ENCODE peak calls at places on chromosomes 16 and 17, in ten cellular contexts. One of them, this sample, is unnamed. For H3K4me1, the result is how much of the 10 kb centered on the place peaks cover.

GRCh38 chr17:79623786-79624657 is 13.2 kb upstream of the RBFOX3 start:
- DNase-seq in keratinocyte: no peak
- DNase-seq in CD8-positive, alpha-beta memory T cell: no peak
- DNase-seq in A549: no peak
- DNase-seq in stomach: no peak
- DNase-seq in psoas muscle: peak
- DNase-seq in CD4-positive, CD25-positive, alpha-beta regulatory T cell: no peak
- DNase-seq in left ventricle myocardium inferior: peak
- DNase-seq in hepatocyte: no peak
- DNase-seq in fibroblast of lung: no peak
- DNase-seq in this sample: no peak

GRCh38 chr17:66906321-66907278 is 57.9 kb upstream of the CACNG4 start:
- DNase-seq in keratinocyte: no peak
- DNase-seq in stomach: peak
- DNase-seq in CD8-positive, alpha-beta memory T cell: peak
- DNase-seq in left ventricle myocardium inferior: peak
- DNase-seq in A549: peak
- DNase-seq in fibroblast of lung: peak
- DNase-seq in hepatocyte: peak
- DNase-seq in CD4-positive, CD25-positive, alpha-beta regulatory T cell: peak
- DNase-seq in psoas muscle: peak
- DNase-seq in this sample: peak

GRCh38 chr16:2874584-2875362 is 8.2 kb upstream of the FLYWCH2 start:
- DNase-seq in fibroblast of lung: peak
- DNase-seq in keratinocyte: no peak
- DNase-seq in psoas muscle: peak
- DNase-seq in A549: peak
- DNase-seq in left ventricle myocardium inferior: peak
- DNase-seq in stomach: peak
- DNase-seq in CD8-positive, alpha-beta memory T cell: peak
- DNase-seq in hepatocyte: peak
- DNase-seq in CD4-positive, CD25-positive, alpha-beta regulatory T cell: peak
- DNase-seq in this sample: peak

GRCh38 chr17:37051839-37052238 is 103.1 kb downstream of the AATF start:
- DNase-seq in CD4-positive, CD25-positive, alpha-beta regulatory T cell: no peak
- DNase-seq in A549: no peak
- DNase-seq in CD8-positive, alpha-beta memory T cell: no peak
- DNase-seq in left ventricle myocardium inferior: no peak
- DNase-seq in fibroblast of lung: no peak
- DNase-seq in stomach: no peak
- DNase-seq in hepatocyte: peak
- DNase-seq in psoas muscle: no peak
- DNase-seq in keratinocyte: no peak
- DNase-seq in this sample: no peak

GRCh38 chr17:45092932-45093430 is 31.9 kb downstream of the NMT1 start:
- DNase-seq in CD8-positive, alpha-beta memory T cell: no peak
- DNase-seq in psoas muscle: peak
- DNase-seq in A549: peak
- DNase-seq in hepatocyte: peak
- DNase-seq in fibroblast of lung: peak
- DNase-seq in CD4-positive, CD25-positive, alpha-beta regulatory T cell: no peak
- DNase-seq in keratinocyte: peak
- DNase-seq in stomach: peak
- DNase-seq in left ventricle myocardium inferior: peak
- DNase-seq in this sample: peak

GRCh38 chr17:81814748-81815645 is 11.0 kb downstream of the GCGR start:
- DNase-seq in left ventricle myocardium inferior: no peak
- DNase-seq in stomach: no peak
- DNase-seq in CD4-positive, CD25-positive, alpha-beta regulatory T cell: no peak
- DNase-seq in psoas muscle: no peak
- DNase-seq in CD8-positive, alpha-beta memory T cell: no peak
- DNase-seq in keratinocyte: no peak
- DNase-seq in A549: no peak
- DNase-seq in fibroblast of lung: no peak
- DNase-seq in hepatocyte: peak
- DNase-seq in this sample: peak

GRCh38 chr17:45248132-45248936 is 13.6 kb downstream of the SPATA32 start:
- DNase-seq in keratinocyte: no peak
- DNase-seq in CD8-positive, alpha-beta memory T cell: peak
- DNase-seq in psoas muscle: no peak
- DNase-seq in hepatocyte: peak
- DNase-seq in left ventricle myocardium inferior: no peak
- DNase-seq in A549: peak
- DNase-seq in stomach: peak
- DNase-seq in fibroblast of lung: no peak
- DNase-seq in CD4-positive, CD25-positive, alpha-beta regulatory T cell: peak
- DNase-seq in this sample: peak

GRCh38 chr17:42520540-42520951 is 15.5 kb upstream of the NAGLU start:
- DNase-seq in hepatocyte: no peak
- DNase-seq in A549: no peak
- DNase-seq in psoas muscle: no peak
- DNase-seq in keratinocyte: no peak
- DNase-seq in left ventricle myocardium inferior: no peak
- DNase-seq in fibroblast of lung: no peak
- DNase-seq in stomach: no peak
- DNase-seq in CD4-positive, CD25-positive, alpha-beta regulatory T cell: peak
- DNase-seq in CD8-positive, alpha-beta memory T cell: no peak
- DNase-seq in this sample: no peak

GRCh38 chr17:1951920-1952319 is 73.2 kb downstream of the RTN4RL1 start:
- DNase-seq in fibroblast of lung: no peak
- DNase-seq in keratinocyte: no peak
- DNase-seq in stomach: no peak
- DNase-seq in psoas muscle: no peak
- DNase-seq in hepatocyte: no peak
- DNase-seq in A549: peak
- DNase-seq in CD4-positive, CD25-positive, alpha-beta regulatory T cell: no peak
- DNase-seq in CD8-positive, alpha-beta memory T cell: no peak
- DNase-seq in left ventricle myocardium inferior: no peak
- DNase-seq in this sample: no peak

GRCh38 chr17:4584125-4584834 is at the start of gene SMTNL2:
- DNase-seq in left ventricle myocardium inferior: peak
- DNase-seq in keratinocyte: no peak
- DNase-seq in stomach: no peak
- DNase-seq in CD8-positive, alpha-beta memory T cell: no peak
- DNase-seq in psoas muscle: peak
- DNase-seq in hepatocyte: peak
- DNase-seq in CD4-positive, CD25-positive, alpha-beta regulatory T cell: no peak
- DNase-seq in A549: no peak
- DNase-seq in fibroblast of lung: no peak
- DNase-seq in this sample: no peak
- H3K4me1 ChIP-seq in left ventricle myocardium inferior: half or more
- H3K4me1 ChIP-seq in keratinocyte: under half
- H3K4me1 ChIP-seq in stomach: under half
- H3K4me1 ChIP-seq in CD8-positive, alpha-beta memory T cell: under half
- H3K4me1 ChIP-seq in psoas muscle: under half
- H3K4me1 ChIP-seq in hepatocyte: under half
- H3K4me1 ChIP-seq in CD4-positive, CD25-positive, alpha-beta regulatory T cell: under half
- H3K4me1 ChIP-seq in A549: under half
- H3K4me1 ChIP-seq in fibroblast of lung: under half
- H3K4me1 ChIP-seq in this sample: under half

DNA sequence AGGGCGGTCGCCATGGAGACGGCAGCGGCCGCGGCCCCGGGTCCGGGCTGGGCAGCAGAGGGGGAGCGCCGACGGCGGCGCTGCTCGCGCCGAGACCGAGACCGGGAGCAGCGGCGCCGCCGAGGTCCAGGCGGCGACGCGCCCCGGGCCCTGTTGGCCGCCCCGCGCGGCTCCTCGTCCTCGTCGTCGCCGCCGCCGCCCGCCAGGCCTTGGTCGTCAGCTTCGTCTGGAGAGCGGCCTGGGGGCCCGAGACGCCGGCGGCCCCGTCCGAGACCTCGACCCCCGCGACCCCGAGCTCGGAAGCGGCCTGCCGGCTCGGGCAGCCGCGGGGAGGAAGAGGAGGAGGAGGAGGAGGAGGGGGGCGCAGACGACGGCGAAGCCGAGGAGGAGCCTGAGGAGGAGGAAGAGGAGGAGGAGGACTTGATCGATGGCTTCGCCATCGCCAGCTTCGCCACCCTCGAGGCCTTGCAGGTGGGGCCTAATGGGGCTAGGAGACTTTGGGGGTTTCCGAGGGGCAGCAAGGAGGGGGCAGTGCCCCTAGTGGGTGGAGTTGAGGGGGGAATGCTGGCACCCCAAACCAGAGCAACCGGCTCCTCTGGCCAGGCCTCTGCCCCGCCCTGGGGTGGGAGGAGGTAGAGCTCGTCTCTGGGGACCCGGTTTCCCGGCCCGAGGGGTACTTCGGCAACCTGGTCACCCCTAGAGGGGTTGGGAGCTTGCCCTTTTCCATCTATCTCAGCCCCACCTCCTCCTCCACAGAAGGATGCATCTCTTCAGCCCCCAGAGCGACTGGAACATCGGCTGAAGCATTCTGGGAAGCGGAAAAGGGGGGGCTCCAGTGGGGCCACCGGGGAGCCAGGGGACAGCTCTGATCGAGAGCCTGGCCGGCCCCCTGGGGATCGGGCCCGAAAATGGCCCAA is 1.5 kb downstream of the FBRS start:
- DNase-seq in A549: no peak
- DNase-seq in stomach: no peak
- DNase-seq in left ventricle myocardium inferior: no peak
- DNase-seq in CD4-positive, CD25-positive, alpha-beta regulatory T cell: peak
- DNase-seq in CD8-positive, alpha-beta memory T cell: peak
- DNase-seq in keratinocyte: no peak
- DNase-seq in psoas muscle: peak
- DNase-seq in hepatocyte: no peak
- DNase-seq in fibroblast of lung: peak
- DNase-seq in this sample: peak
- H3K4me1 ChIP-seq in A549: under half
- H3K4me1 ChIP-seq in stomach: under half
- H3K4me1 ChIP-seq in left ventricle myocardium inferior: half or more
- H3K4me1 ChIP-seq in CD4-positive, CD25-positive, alpha-beta regulatory T cell: half or more
- H3K4me1 ChIP-seq in CD8-positive, alpha-beta memory T cell: half or more
- H3K4me1 ChIP-seq in keratinocyte: under half
- H3K4me1 ChIP-seq in psoas muscle: under half
- H3K4me1 ChIP-seq in hepatocyte: under half
- H3K4me1 ChIP-seq in fibroblast of lung: under half
- H3K4me1 ChIP-seq in this sample: under half

GRCh38 chr16:10949424-10949970 is 5.1 kb downstream of the CLEC16A start:
- DNase-seq in CD4-positive, CD25-positive, alpha-beta regulatory T cell: peak
- DNase-seq in hepatocyte: no peak
- DNase-seq in psoas muscle: no peak
- DNase-seq in left ventricle myocardium inferior: no peak
- DNase-seq in stomach: no peak
- DNase-seq in A549: peak
- DNase-seq in CD8-positive, alpha-beta memory T cell: no peak
- DNase-seq in keratinocyte: no peak
- DNase-seq in fibroblast of lung: no peak
- DNase-seq in this sample: peak
- H3K4me1 ChIP-seq in CD4-positive, CD25-positive, alpha-beta regulatory T cell: under half
- H3K4me1 ChIP-seq in hepatocyte: under half
- H3K4me1 ChIP-seq in psoas muscle: under half
- H3K4me1 ChIP-seq in left ventricle myocardium inferior: half or more
- H3K4me1 ChIP-seq in stomach: under half
- H3K4me1 ChIP-seq in A549: under half
- H3K4me1 ChIP-seq in CD8-positive, alpha-beta memory T cell: under half
- H3K4me1 ChIP-seq in keratinocyte: under half
- H3K4me1 ChIP-seq in fibroblast of lung: under half
- H3K4me1 ChIP-seq in this sample: under half

GRCh38 chr17:9021985-9022552 is 759 bp downstream of the NTN1 start:
- DNase-seq in fibroblast of lung: peak
- DNase-seq in CD8-positive, alpha-beta memory T cell: no peak
- DNase-seq in CD4-positive, CD25-positive, alpha-beta regulatory T cell: no peak
- DNase-seq in A549: no peak
- DNase-seq in keratinocyte: no peak
- DNase-seq in hepatocyte: peak
- DNase-seq in psoas muscle: peak
- DNase-seq in stomach: no peak
- DNase-seq in left ventricle myocardium inferior: peak
- DNase-seq in this sample: no peak
- H3K4me1 ChIP-seq in fibroblast of lung: under half
- H3K4me1 ChIP-seq in CD8-positive, alpha-beta memory T cell: under half
- H3K4me1 ChIP-seq in CD4-positive, CD25-positive, alpha-beta regulatory T cell: under half
- H3K4me1 ChIP-seq in A549: under half
- H3K4me1 ChIP-seq in keratinocyte: under half
- H3K4me1 ChIP-seq in hepatocyte: under half
- H3K4me1 ChIP-seq in psoas muscle: under half
- H3K4me1 ChIP-seq in stomach: under half
- H3K4me1 ChIP-seq in left ventricle myocardium inferior: half or more
- H3K4me1 ChIP-seq in this sample: under half

This sample was measured in PC-9.